ENCODE peak calls at places on chromosome 4, in four cellular contexts. One of them, this sample, is unnamed.

GRCh38 chr4:141703497-141703896 is 67.1 kb downstream of the IL15 start:
- DNase-seq in GM12878: no peak
- DNase-seq in HepG2: no peak
- DNase-seq in K562: no peak
- DNase-seq in this sample: no peak

GRCh38 chr4:154485127-154485773 is 6.3 kb downstream of the DCHS2 start:
- DNase-seq in K562: no peak
- DNase-seq in HepG2: no peak
- DNase-seq in GM12878: peak; percentile 41
- DNase-seq in this sample: no peak

GRCh38 chr4:52983563-52984303 is 121.6 kb downstream of the RASL11B start:
- DNase-seq in GM12878: no peak
- DNase-seq in HepG2: peak; percentile 67
- DNase-seq in K562: peak; percentile 59
- DNase-seq in this sample: no peak

GRCh38 chr4:31917334-31917733 is 1197.2 kb downstream of the PCDH7 start:
- DNase-seq in HepG2: no peak
- DNase-seq in K562: no peak
- DNase-seq in GM12878: no peak
- DNase-seq in this sample: no peak

GRCh38 chr4:118417325-118417724 is 64.5 kb upstream of the PRSS12 start:
- DNase-seq in K562: no peak
- DNase-seq in GM12878: no peak
- DNase-seq in HepG2: no peak
- DNase-seq in this sample: no peak

GRCh38 chr4:147786031-147786430 is 54.1 kb downstream of the ARHGAP10 start:
- DNase-seq in K562: no peak
- DNase-seq in GM12878: no peak
- DNase-seq in HepG2: no peak
- DNase-seq in this sample: no peak

GRCh38 chr4:88177981-88178632 is 19.7 kb upstream of the ABCG2 start:
- DNase-seq in GM12878: no peak
- DNase-seq in HepG2: peak; percentile 28
- DNase-seq in K562: peak; percentile 44
- DNase-seq in this sample: peak; percentile 64

GRCh38 chr4:120692964-120693363 is 229.6 kb downstream of the PRDM5 start:
- DNase-seq in HepG2: peak; percentile 38
- DNase-seq in K562: no peak
- DNase-seq in GM12878: no peak
- DNase-seq in this sample: no peak

GRCh38 chr4:55446578-55446922 is 50.8 kb downstream of the TMEM165 start:
- DNase-seq in K562: no peak
- DNase-seq in GM12878: no peak
- DNase-seq in HepG2: no peak
- DNase-seq in this sample: no peak

GRCh38 chr4:53537606-53538005 is 53.7 kb downstream of the LNX1 start:
- DNase-seq in GM12878: no peak
- DNase-seq in K562: no peak
- DNase-seq in HepG2: no peak
- DNase-seq in this sample: no peak

GRCh38 chr4:138897818-138898226 is 117.8 kb upstream of the NOCT start:
- DNase-seq in HepG2: peak; percentile 7
- DNase-seq in K562: peak; percentile 29
- DNase-seq in GM12878: no peak
- DNase-seq in this sample: no peak

GRCh38 chr4:8349664-8350225 is 80.2 kb downstream of the HTRA3 start:
- DNase-seq in HepG2: no peak
- DNase-seq in K562: no peak
- DNase-seq in GM12878: no peak
- DNase-seq in this sample: no peak

GRCh38 chr4:8350326-8350725 is 80.8 kb downstream of the HTRA3 start:
- DNase-seq in HepG2: no peak
- DNase-seq in K562: no peak
- DNase-seq in GM12878: no peak
- DNase-seq in this sample: no peak

GRCh38 chr4:8351931-8352367 is 82.4 kb downstream of the HTRA3 start:
- DNase-seq in K562: no peak
- DNase-seq in HepG2: peak; percentile 21
- DNase-seq in GM12878: no peak
- DNase-seq in this sample: no peak

GRCh38 chr4:8352368-8353157 is 83.0 kb downstream of the HTRA3 start:
- DNase-seq in HepG2: no peak
- DNase-seq in K562: no peak
- DNase-seq in GM12878: no peak
- DNase-seq in this sample: no peak

DNA sequence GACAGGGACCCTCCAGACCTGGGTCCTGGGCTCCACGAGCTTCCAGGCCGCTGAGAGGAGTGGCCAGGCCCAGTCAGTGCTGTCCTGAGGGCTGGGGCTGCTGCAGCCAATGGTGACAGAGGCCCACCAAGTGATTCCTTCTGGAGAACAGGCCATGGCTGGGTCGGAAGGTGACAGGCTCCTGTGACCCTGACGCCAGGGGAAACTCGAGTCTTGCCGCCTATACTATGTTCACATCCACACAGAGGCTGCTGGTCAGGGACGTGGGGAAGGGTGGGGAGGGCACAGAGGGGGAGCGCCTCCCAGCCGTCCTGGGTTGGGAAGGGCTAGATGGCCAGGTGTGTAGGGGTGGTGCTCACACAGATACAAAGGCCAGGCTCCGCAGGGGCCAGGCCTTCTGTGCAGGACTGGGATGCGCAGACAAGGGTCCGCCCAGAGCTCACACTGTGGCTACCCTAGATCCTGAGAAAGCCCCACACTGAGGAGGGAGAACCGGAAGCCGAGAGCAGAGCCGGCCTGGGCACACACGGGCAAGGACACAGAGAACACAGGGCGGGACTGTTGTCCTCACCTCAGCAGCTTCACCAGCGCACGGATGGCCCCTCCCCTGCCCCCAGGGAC is 81.4 kb downstream of the HTRA3 start:
- DNase-seq in K562: no peak
- DNase-seq in GM12878: no peak
- DNase-seq in HepG2: no peak
- DNase-seq in this sample: no peak
- TF ChIP-seq CREB1 in K562: no peak
- TF ChIP-seq CREB1 in GM12878: no peak
- TF ChIP-seq CREB1 in HepG2: no peak
- TF ChIP-seq CREB1 in this sample: no peak

GRCh38 chr4:163107754-163108153 is 58.9 kb downstream of the NAF1 start:
- DNase-seq in HepG2: no peak
- DNase-seq in GM12878: no peak
- DNase-seq in K562: no peak
- DNase-seq in this sample: no peak
- TF ChIP-seq NR2C2 in HepG2: no peak
- TF ChIP-seq NR2C2 in GM12878: no peak
- TF ChIP-seq NR2C2 in K562: no peak
- TF ChIP-seq NR2C2 in this sample: no peak

GRCh38 chr4:59655996-59656395 is 1544.1 kb upstream of the ADGRL3 start:
- DNase-seq in HepG2: no peak
- DNase-seq in GM12878: no peak
- DNase-seq in K562: no peak
- DNase-seq in this sample: no peak
- TF ChIP-seq CREB1 in HepG2: no peak
- TF ChIP-seq CREB1 in GM12878: no peak
- TF ChIP-seq CREB1 in K562: no peak
- TF ChIP-seq CREB1 in this sample: no peak

DNA sequence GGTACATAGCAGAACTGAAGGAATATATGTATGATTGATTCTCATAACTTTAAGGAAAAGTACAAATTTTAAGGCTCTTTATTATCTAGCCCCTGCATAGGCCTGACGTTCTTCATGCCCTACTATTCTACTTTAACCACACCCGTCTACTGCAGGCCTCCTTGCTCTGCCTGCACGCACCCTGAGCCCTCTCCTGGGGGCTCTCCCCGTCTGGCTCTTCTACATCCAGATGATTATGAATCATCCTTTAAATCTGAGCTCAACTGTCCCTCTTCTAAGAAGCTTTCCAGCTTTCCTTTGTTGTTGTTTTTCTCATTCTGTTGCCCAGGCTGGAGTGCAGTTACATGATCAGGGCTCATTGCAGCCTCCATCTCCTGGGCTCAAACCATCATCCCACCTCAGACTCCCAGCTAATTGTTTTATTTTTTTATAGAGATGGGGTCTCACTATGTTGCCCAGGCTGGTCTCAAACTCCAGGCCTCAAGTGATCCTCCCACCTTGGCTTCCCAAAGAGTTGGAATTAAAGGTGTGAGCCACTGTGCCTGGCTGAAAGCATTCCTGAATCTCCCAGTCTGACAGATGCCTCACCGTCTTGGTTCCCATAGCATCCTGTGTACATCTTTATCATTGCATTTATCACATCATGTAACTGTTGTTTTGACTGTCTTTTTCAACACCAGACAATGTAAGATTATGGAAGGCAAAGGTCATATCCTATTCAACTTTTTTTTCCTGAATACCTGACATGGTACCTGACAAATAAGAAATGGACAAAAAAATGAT is 89.2 kb downstream of the WDFY3 start:
- DNase-seq in HepG2: no peak
- DNase-seq in GM12878: no peak
- DNase-seq in K562: no peak
- DNase-seq in this sample: no peak
- TF ChIP-seq NR2C2 in HepG2: no peak
- TF ChIP-seq NR2C2 in GM12878: no peak
- TF ChIP-seq NR2C2 in K562: no peak
- TF ChIP-seq NR2C2 in this sample: no peak

DNA sequence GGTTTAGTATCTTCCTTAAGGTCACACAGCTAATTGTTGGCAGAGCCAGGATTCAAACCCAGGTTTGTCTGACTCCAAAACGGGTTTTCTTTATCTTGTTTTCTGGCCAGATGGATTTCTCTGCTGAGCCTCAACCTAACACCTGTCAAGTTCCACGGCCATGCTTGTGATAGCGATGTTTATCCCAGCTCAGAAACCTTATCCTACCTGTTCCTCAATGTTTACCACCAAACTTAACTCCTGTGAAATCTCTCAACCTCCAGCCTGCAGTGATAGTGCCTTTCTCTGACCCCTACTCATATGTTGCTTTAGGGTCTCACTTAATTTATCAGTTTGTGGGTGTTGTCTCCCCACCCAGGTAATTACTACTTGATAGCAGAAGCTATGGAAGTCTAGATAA is 246.0 kb downstream of the DCTD start:
- DNase-seq in HepG2: no peak
- DNase-seq in K562: no peak
- DNase-seq in GM12878: no peak
- DNase-seq in this sample: no peak
- TF ChIP-seq CREB1 in HepG2: no peak
- TF ChIP-seq CREB1 in K562: no peak
- TF ChIP-seq CREB1 in GM12878: no peak
- TF ChIP-seq CREB1 in this sample: no peak

DNA sequence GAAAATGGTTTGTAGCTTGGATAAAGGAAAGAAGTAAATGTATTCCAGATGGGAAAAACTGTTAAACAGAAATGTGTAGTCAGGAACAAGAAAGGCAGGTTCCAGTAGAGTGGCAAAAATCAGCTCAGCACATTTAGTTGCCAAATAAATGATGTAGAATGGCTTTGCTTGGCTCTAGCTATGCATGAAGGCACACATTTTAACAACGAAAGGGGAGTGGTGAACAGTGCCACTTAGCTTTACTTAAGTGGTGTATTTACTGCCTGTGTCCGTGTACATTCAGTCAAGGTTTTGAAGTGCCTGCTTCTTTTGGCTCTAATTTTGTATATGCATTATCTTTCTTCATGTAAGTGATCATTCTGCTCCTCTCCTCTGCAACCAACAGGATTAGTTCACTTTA is 644.5 kb upstream of the ATOH1 start:
- DNase-seq in K562: no peak
- DNase-seq in HepG2: no peak
- DNase-seq in GM12878: no peak
- DNase-seq in this sample: no peak
- TF ChIP-seq NR2C2 in K562: no peak
- TF ChIP-seq NR2C2 in HepG2: no peak
- TF ChIP-seq NR2C2 in GM12878: no peak
- TF ChIP-seq NR2C2 in this sample: no peak

DNA sequence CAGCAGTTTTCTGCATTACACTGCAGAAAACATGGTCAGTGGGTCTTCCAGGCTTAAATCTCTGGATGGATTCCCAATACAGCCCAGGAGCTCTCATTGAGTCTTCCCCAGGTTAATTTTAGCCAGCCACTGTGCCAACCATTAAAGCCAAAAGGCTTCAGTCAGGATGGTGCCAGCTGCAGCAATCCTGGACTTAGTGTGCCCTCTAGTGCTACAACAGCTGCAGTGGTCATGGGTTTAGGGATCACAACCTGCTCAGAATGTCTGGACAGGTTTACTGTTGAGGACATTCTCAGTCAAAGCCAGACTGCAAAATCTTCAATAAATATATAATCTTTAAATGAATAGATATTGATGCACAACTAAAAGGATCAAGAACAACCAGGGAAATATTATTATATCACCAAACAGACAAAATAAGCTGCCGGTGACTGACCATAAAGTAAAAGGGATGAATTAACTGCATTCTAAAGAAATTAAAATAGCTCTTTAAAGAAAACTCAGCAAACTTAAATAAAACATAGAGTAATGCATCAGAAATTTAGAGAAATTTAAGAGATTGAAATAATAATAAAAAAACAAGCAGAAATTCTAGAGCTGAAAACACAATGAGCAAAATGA is 639.9 kb downstream of the SPOCK3 start:
- DNase-seq in GM12878: peak; percentile 13
- DNase-seq in K562: peak; percentile 1
- DNase-seq in HepG2: peak; percentile 29
- DNase-seq in this sample: peak; percentile 70
- TF ChIP-seq CREB1 in GM12878: no peak
- TF ChIP-seq CREB1 in K562: no peak
- TF ChIP-seq CREB1 in HepG2: no peak
- TF ChIP-seq CREB1 in this sample: no peak

DNA sequence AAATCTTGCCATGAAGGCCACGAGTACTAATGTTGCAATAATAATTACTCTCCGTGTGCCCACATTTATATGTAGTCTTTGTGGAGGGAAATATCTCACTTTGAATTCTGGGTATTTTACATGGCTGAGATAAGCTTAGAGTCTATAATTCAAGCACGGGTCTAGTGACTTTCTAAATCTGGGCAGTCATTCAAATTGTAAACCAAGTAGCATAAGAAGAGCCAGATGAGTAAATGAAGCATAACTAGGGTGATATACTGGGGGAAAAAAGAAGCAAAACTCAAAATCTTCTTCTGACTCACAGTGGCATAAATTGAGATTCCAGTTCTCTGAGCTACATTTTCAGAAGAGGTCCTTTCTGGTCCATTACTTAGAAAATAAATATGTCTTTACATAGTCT is 53.0 kb downstream of the MAPK10 start:
- DNase-seq in K562: no peak
- DNase-seq in GM12878: no peak
- DNase-seq in HepG2: no peak
- DNase-seq in this sample: no peak
- TF ChIP-seq NR2C2 in K562: no peak
- TF ChIP-seq NR2C2 in GM12878: no peak
- TF ChIP-seq NR2C2 in HepG2: no peak
- TF ChIP-seq NR2C2 in this sample: no peak

GRCh38 chr4:146458594-146458993 is 63.1 kb downstream of the SLC10A7 start:
- DNase-seq in GM12878: no peak
- DNase-seq in HepG2: no peak
- DNase-seq in K562: no peak
- DNase-seq in this sample: no peak
- TF ChIP-seq CREB1 in GM12878: no peak
- TF ChIP-seq CREB1 in HepG2: no peak
- TF ChIP-seq CREB1 in K562: no peak
- TF ChIP-seq CREB1 in this sample: no peak

This sample was measured in WTC11.